ENCODE peak calls at places on chromosome 19, in seven cellular contexts. B, L, M, E, P, U and F are unnamed samples.

GRCh38 chr19:6070179-6071102 is 39.9 kb downstream of the RFX2 start:
- DNase-seq in E (no peak), B (no peak), U (no peak), L (no peak), P (no peak), M (no peak), F (no peak)

GRCh38 chr19:27689734-27690241 is 1523.2 kb downstream of the UQCRFS1 start:
- DNase-seq in E (no peak), M (no peak), U (no peak), L (no peak), P (no peak), B (no peak), F (no peak)

GRCh38 chr19:58033741-58034475 is at the start of gene ZSCAN1:
- DNase-seq in P (peak), U (peak), E (no peak), B (peak), L (peak), M (peak), F (no peak)

GRCh38 chr19:37467608-37468090 is 405 bp upstream of the ZNF569 start:
- DNase-seq in P (no peak), L (no peak), B (no peak), E (no peak), U (no peak), M (no peak), F (no peak)

GRCh38 chr19:55324705-55325104 is 436 bp downstream of the TMEM150B start:
- DNase-seq in U (no peak), M (no peak), P (no peak), L (no peak), B (no peak), E (no peak), F (no peak)

GRCh38 chr19:40443930-40444180 is 280 bp downstream of the SERTAD3 start:
- DNase-seq in E (no peak), L (no peak), B (no peak), U (no peak), M (no peak), P (peak), F (no peak)

GRCh38 chr19:55228403-55229031 is at the start of gene TMEM86B:
- DNase-seq in U (no peak), B (no peak), E (no peak), L (no peak), P (no peak), M (no peak), F (no peak)

GRCh38 chr19:1880611-1881392 is 4.5 kb downstream of the ABHD17A start:
- DNase-seq in M (no peak), E (no peak), B (no peak), P (no peak), U (no peak), L (no peak), F (no peak)

GRCh38 chr19:38319421-38320258 is at the start of gene KCNK6:
- DNase-seq in B (no peak), M (peak), L (peak), U (no peak), P (no peak), E (peak), F (no peak)

GRCh38 chr19:35513231-35513974 is at the start of gene DMKN:
- DNase-seq in L (no peak), E (no peak), B (no peak), P (no peak), U (no peak), M (no peak), F (no peak)

GRCh38 chr19:49896863-49897621 is at the start of gene IL4I1:
- DNase-seq in P (no peak), B (no peak), E (peak), M (no peak), U (no peak), L (peak), F (no peak)
- H3K4me3 ChIP-seq in P (no peak), B (no peak), E (peak), M (no peak), U (no peak), L (peak), F (peak)

DNA sequence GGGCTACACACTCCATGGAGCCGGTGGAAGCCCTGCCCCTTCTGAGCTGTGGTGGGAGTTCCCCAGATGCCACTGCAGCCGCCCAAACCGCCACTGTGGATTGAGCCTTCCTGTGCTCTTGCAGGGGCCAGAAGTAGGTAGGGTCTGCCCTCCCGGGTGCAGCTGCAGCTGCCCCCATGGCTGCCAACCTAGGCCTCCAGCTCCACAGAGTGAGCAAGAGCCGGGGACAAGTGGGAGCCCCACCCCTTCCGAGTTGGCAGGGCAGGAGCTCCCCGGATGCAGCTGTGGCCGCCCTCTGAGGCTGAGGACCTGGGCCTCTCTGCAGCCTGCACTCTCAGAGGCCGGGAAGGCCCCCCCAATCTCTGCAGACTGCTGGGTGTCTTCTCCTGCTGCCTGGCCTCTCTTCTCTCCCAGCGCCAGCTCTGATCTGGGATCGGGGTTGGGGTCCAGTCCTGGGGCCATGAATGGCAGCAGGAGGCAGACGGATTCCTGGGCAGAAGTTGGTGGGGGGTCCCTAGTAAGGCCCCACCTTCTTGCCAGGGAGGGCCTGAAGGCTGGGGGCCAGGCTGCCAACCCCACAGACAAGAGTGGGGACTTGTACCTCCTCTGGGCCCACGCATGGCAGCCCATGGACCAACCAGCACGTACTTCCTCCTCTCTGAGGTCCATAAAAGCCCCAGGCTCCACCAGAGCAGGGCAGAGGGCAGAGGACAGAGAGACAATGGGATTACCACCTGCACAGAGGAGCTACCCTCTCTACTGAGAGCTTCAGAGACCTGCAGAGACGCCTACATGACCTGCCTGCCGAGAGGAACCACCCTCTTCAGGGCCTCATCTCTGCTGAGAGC is 28.9 kb downstream of the AP2S1 start:
- DNase-seq in M (no peak), L (peak), P (no peak), B (no peak), U (no peak), E (peak), F (no peak)
- H3K27ac ChIP-seq in M (no peak), L (peak), P (no peak), B (no peak), U (no peak), E (no peak), F (no peak)

GRCh38 chr19:13765395-13766094 is 1.2 kb downstream of the MRI1 start:
- DNase-seq in B (no peak), L (no peak), E (no peak), P (no peak), M (no peak), U (no peak), F (no peak)
- H3K4me3 ChIP-seq in B (peak), L (peak), E (peak), P (no peak), M (peak), U (peak), F (peak)

GRCh38 chr19:44552324-44552723 is 22.8 kb upstream of the CEACAM20 start:
- DNase-seq in L (no peak), P (no peak), U (no peak), E (no peak), M (no peak), B (no peak), F (no peak)

GRCh38 chr19:44557933-44558332 is 28.5 kb upstream of the CEACAM20 start:
- DNase-seq in U (no peak), E (no peak), M (no peak), B (no peak), P (no peak), L (no peak), F (no peak)

GRCh38 chr19:44553478-44554171 is 24.1 kb upstream of the CEACAM20 start:
- DNase-seq in U (no peak), E (no peak), L (no peak), B (no peak), P (no peak), M (no peak), F (no peak)

GRCh38 chr19:44551850-44552249 is 22.4 kb upstream of the CEACAM20 start:
- DNase-seq in E (no peak), L (no peak), B (no peak), U (no peak), P (no peak), M (no peak), F (no peak)

GRCh38 chr19:44554641-44555246 is 25.3 kb upstream of the CEACAM20 start:
- DNase-seq in P (no peak), B (no peak), M (no peak), E (no peak), L (no peak), U (no peak), F (no peak)
- H3K27ac ChIP-seq in P (no peak), B (no peak), M (no peak), E (no peak), L (no peak), U (no peak), F (no peak)

GRCh38 chr19:15398501-15399233 is 19.1 kb upstream of the AKAP8 start:
- DNase-seq in P (no peak), M (peak), L (no peak), E (no peak), B (no peak), U (no peak), F (no peak)
- H3K4me3 ChIP-seq in P (no peak), M (no peak), L (no peak), E (no peak), B (no peak), U (no peak), F (no peak)